ENCODE peak calls at places on chromosome 2, in eight cellular contexts. Y is cardiac muscle cell, H is pancreas, V is neural progenitor cell, O is OCI-LY7, A is HCT116, Z is GM12878, F is fibroblast of lung. U is an unnamed sample.

GRCh38 chr2:40877734-40878288 is 425.9 kb upstream of the SLC8A1 start:
- DNase-seq in Y (peak; percentile 8), H (no peak), V (no peak), O (no peak), A (no peak), Z (no peak), F (no peak), U (no peak)

GRCh38 chr2:23526114-23526513 is 141.1 kb downstream of the KLHL29 start:
- DNase-seq in Y (no peak), H (no peak), V (no peak), O (no peak), A (no peak), Z (no peak), F (no peak), U (no peak)

GRCh38 chr2:97728091-97728596 is 14.8 kb downstream of the ZAP70 start:
- DNase-seq in Y (peak; percentile 42), H (no peak), V (no peak), O (no peak), A (no peak), Z (no peak), F (no peak), U (no peak)

GRCh38 chr2:96146151-96146880 is 1.1 kb upstream of the DUSP2 start:
- DNase-seq in Y (peak; percentile 60), H (no peak), V (no peak), O (peak; percentile 92), A (no peak), Z (peak; percentile 70), F (peak; percentile 77), U (no peak)

GRCh38 chr2:178449700-178450573 is 1.0 kb downstream of the PRKRA start:
- DNase-seq in Y (peak; percentile 8), H (peak; percentile 34), V (peak; percentile 21), O (peak; percentile 18), A (no peak), Z (no peak), F (peak; percentile 15), U (no peak)

GRCh38 chr2:158539176-158539895 is 82.6 kb downstream of the PKP4 start:
- DNase-seq in Y (peak; percentile 84), H (peak; percentile 37), V (no peak), O (no peak), A (peak; percentile 34), Z (no peak), F (peak; percentile 85), U (peak; percentile 31)

GRCh38 chr2:212979046-212979612 is 172.3 kb downstream of the IKZF2 start:
- DNase-seq in Y (no peak), H (no peak), V (no peak), O (no peak), A (no peak), Z (no peak), F (no peak), U (no peak)

GRCh38 chr2:197675711-197676188 is 363 bp upstream of the RFTN2 start:
- DNase-seq in Y (peak; percentile 74), H (no peak), V (peak; percentile 64), O (no peak), A (no peak), Z (no peak), F (peak; percentile 85), U (no peak)

GRCh38 chr2:176383836-176384442 is 114.7 kb downstream of the MTX2 start:
- DNase-seq in Y (no peak), H (no peak), V (no peak), O (no peak), A (no peak), Z (no peak), F (no peak), U (no peak)

DNA sequence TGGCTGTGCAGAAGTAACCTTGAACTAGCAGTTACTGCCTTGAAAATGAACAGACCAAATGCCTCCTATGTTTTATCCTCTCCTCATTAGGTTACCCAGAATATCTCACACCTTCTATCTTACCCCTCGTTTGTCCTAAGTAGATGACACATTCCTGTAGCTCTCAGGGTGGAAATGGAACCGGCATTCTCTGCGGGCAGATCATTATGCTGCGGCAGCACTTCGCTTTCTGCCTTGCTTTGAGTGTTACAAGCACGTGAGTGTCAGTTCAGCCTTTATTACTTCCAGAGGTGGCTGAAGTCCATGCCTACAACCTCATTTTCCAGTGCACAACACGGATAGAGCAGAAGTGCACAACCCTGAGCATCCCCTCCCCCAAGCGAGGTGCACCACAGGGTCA is 336.6 kb downstream of the DCDC2C start:
- DNase-seq in Y (no peak), H (no peak), V (no peak), O (no peak), A (no peak), Z (no peak), F (no peak), U (no peak)
- H3K4me1 ChIP-seq in Y (no peaks in the 10 kb centered on the region), H (no peaks in the 10 kb centered on the region), V (no peaks in the 10 kb centered on the region), O (no peaks in the 10 kb centered on the region), A (no peaks in the 10 kb centered on the region), Z (no peaks in the 10 kb centered on the region), F (no peaks in the 10 kb centered on the region), U (no peaks in the 10 kb centered on the region)

GRCh38 chr2:211161236-211161635 is 604.8 kb downstream of the CPS1 start:
- DNase-seq in Y (no peak), H (no peak), V (no peak), O (no peak), A (no peak), Z (no peak), F (peak; percentile 27), U (no peak)
- H3K4me3 ChIP-seq in Y (no peak overlapping the region), H (no peak overlapping the region), V (no peak overlapping the region), O (no peak overlapping the region), A (no peak overlapping the region), Z (no peak overlapping the region), F (no peak overlapping the region), U (no peak overlapping the region)

GRCh38 chr2:54675738-54676137 is 47.7 kb upstream of the EML6 start:
- DNase-seq in Y (no peak), H (peak; percentile 71), V (no peak), O (no peak), A (no peak), Z (no peak), F (no peak), U (no peak)
- H3K4me1 ChIP-seq in Y (no peaks in the 10 kb centered on the region), H (no peaks in the 10 kb centered on the region), V (no peaks in the 10 kb centered on the region), O (peaks cover 43% of the 10 kb centered on the region), A (no peaks in the 10 kb centered on the region), Z (peaks cover 31% of the 10 kb centered on the region), F (peaks cover 17% of the 10 kb centered on the region), U (peaks cover 18% of the 10 kb centered on the region)

GRCh38 chr2:108377411-108377810 is 343 bp upstream of the SULT1C4 start:
- DNase-seq in Y (no peak), H (no peak), V (no peak), O (no peak), A (no peak), Z (no peak), F (peak; percentile 13), U (no peak)
- H3K4me3 ChIP-seq in Y (no peak overlapping the region), H (no peak overlapping the region), V (peak overlapping the region; percentile 20), O (no peak overlapping the region), A (no peak overlapping the region), Z (no peak overlapping the region), F (no peak overlapping the region), U (no peak overlapping the region)

GRCh38 chr2:44230378-44230777 is 44.9 kb upstream of the SLC3A1 start:
- DNase-seq in Y (no peak), H (no peak), V (peak; percentile 37), O (no peak), A (no peak), Z (no peak), F (no peak), U (no peak)
- H3K4me1 ChIP-seq in Y (no peaks in the 10 kb centered on the region), H (no peaks in the 10 kb centered on the region), V (peaks cover 14% of the 10 kb centered on the region), O (no peaks in the 10 kb centered on the region), A (peaks cover 11% of the 10 kb centered on the region), Z (peaks cover 4% of the 10 kb centered on the region), F (peaks cover 3% of the 10 kb centered on the region), U (peaks cover 29% of the 10 kb centered on the region)

GRCh38 chr2:160270571-160271113 is 70.6 kb upstream of the ITGB6 start:
- DNase-seq in Y (no peak), H (no peak), V (no peak), O (no peak), A (no peak), Z (no peak), F (peak; percentile 78), U (no peak)

GRCh38 chr2:160268382-160268781 is 68.3 kb upstream of the ITGB6 start:
- DNase-seq in Y (no peak), H (no peak), V (no peak), O (no peak), A (no peak), Z (no peak), F (no peak), U (no peak)

GRCh38 chr2:160269365-160269764 is 69.3 kb upstream of the ITGB6 start:
- DNase-seq in Y (no peak), H (no peak), V (no peak), O (no peak), A (no peak), Z (no peak), F (peak; percentile 50), U (no peak)

GRCh38 chr2:160269803-160270570 is 69.9 kb upstream of the ITGB6 start:
- DNase-seq in Y (peak; percentile 98), H (peak; percentile 84), V (peak; percentile 93), O (no peak), A (peak; percentile 31), Z (peak; percentile 11), F (peak; percentile 95), U (peak; percentile 99)

DNA sequence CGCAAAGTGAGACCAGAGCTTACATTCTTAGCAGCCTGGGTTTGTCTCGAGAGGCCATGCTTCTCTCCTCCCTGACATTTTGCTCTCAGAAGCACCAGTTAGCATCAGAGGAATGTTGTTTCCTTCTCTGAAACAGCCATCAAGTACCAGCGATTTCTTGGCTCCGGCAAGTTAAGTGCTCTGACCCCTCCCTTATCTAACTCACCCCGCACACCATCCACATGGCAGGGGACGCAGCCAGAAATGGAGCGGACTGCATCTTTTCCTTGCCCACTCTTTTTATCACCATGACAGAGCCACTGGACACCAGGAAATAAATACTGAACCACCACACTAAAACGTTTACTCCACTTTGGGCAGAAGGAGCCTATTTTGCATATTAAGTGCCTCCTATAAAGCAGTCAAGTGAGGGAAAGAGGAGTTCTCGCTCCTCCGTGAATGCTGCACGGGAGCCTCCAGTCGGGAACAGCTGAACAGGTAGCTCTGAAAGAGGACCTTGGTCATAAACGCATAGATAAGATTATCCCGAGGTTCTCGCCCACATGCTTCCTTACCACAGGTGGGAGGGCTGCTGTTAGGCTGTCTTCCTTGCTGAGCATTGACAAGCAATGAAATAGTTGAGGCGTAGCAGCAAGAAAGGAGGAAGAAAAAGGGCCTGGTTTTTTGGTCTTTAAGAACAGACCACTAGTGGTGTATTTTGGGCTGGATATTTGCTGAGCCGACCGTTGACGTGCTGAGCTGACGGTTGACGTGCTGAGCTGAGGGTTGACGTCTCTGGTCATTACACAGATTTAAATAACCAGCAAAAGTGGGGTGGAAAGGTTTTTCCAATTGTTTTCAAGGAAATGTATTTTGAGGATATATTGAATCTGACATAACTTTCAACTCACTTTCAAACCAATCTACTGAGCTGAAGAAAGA is 71.4 kb upstream of the ITGB6 start:
- DNase-seq in Y (peak; percentile 44), H (peak; percentile 25), V (peak; percentile 16), O (no peak), A (no peak), Z (no peak), F (peak; percentile 33), U (no peak)
- H3K4me3 ChIP-seq in Y (peak overlapping the region; percentile 16), H (peak overlapping the region; percentile 7), V (no peak overlapping the region), O (no peak overlapping the region), A (no peak overlapping the region), Z (no peak overlapping the region), F (no peak overlapping the region), U (no peak overlapping the region)

DNA sequence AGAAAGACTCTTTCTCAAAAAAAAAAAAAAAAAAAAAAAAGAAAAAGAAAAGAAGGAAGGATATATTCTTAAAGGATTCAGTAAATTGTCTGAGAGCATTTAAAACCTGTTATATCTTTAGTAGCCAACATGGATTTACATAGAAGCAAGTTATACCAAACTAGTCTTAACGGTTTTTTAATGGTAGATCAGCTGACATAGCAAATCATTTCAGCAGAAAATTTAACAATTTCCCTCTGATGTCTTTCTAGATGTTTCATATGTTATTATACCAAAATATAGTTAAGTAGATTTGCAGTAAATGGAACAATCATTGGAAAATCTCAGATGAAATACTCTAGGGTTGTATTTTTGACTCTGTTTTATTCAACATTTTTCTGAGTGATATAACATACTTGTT is 72.9 kb downstream of the BABAM2 start:
- DNase-seq in Y (no peak), H (no peak), V (no peak), O (no peak), A (no peak), Z (no peak), F (no peak), U (no peak)
- H3K4me1 ChIP-seq in Y (peaks cover 13% of the 10 kb centered on the region), H (peaks cover 12% of the 10 kb centered on the region), V (peaks cover 19% of the 10 kb centered on the region), O (no peaks in the 10 kb centered on the region), A (peaks cover 3% of the 10 kb centered on the region), Z (no peaks in the 10 kb centered on the region), F (peaks cover 28% of the 10 kb centered on the region), U (peaks cover 37% of the 10 kb centered on the region)